ENCODE peak calls at places on chromosomes 1 and 21, in four cellular contexts. K is cardiac muscle cell, I is amygdala, F is activated gamma-delta T cell treated with Interleukin-2 at 50 U/mL for 16 hours. S is an unnamed sample.
A peak's percentile ranks its signal among the peaks of the same experiment; 100 is the strongest.

GRCh38 chr21:36079671-36080070 is 9.8 kb downstream of the CBR1 start:
- DNase-seq in I (no peak), K (no peak), F (no peak), S (no peak)

GRCh38 chr1:29672955-29673507 is 436.7 kb downstream of the PTPRU start:
- DNase-seq in F (no peak), K (no peak), I (no peak), S (no peak)

GRCh38 chr1:32405672-32406467 is 11.6 kb upstream of the BSDC1 start:
- DNase-seq in K (no peak), F (no peak), I (no peak), S (no peak)

GRCh38 chr1:204706838-204707509 is 21.4 kb upstream of the LRRN2 start:
- DNase-seq in I (no peak), F (no peak), K (no peak), S (no peak)

GRCh38 chr1:61271412-61271789 is 189.0 kb downstream of the NFIA start:
- DNase-seq in F (no peak), K (no peak), I (no peak), S (no peak)

GRCh38 chr1:165666152-165666551 is 32.2 kb downstream of the ALDH9A1 start:
- DNase-seq in K (no peak), F (no peak), I (no peak), S (no peak)

GRCh38 chr1:153534933-153535663 is 693 bp downstream of the S100A6 start:
- DNase-seq in K (no peak), I (no peak), F (peak; percentile 28), S (peak; percentile 38)

GRCh38 chr1:218711021-218711420 is 365.9 kb downstream of the TGFB2 start:
- DNase-seq in F (no peak), K (no peak), I (no peak), S (no peak)

GRCh38 chr1:60913039-60913438 is 169.3 kb upstream of the NFIA start:
- DNase-seq in I (no peak), F (no peak), K (no peak), S (no peak)

GRCh38 chr1:226405411-226405988 is 2.4 kb downstream of the PARP1 start:
- DNase-seq in K (no peak), F (peak; percentile 28), I (no peak), S (no peak)

GRCh38 chr21:42498012-42498411 is 2.0 kb upstream of the RSPH1 start:
- DNase-seq in I (no peak), F (no peak), K (no peak), S (no peak)

GRCh38 chr1:240093120-240093961 is 1.7 kb downstream of the FMN2 start:
- DNase-seq in F (no peak), K (peak; percentile 39), I (no peak), S (no peak)

GRCh38 chr1:223628233-223628632 is 37.3 kb downstream of the CAPN8 start:
- DNase-seq in K (peak; percentile 74), I (no peak), F (peak; percentile 14), S (peak; percentile 11)

GRCh38 chr1:67683736-67684525 is 1.1 kb upstream of the GADD45A start:
- DNase-seq in K (no peak), F (no peak), I (no peak), S (peak; percentile 7)

GRCh38 chr1:156756355-156756754 is 4.9 kb upstream of the HDGF start:
- DNase-seq in F (no peak), K (no peak), I (no peak), S (no peak)

GRCh38 chr1:153733970-153734369 is 6.1 kb downstream of the INTS3 start:
- DNase-seq in F (no peak), I (no peak), K (no peak), S (no peak)

GRCh38 chr1:200699871-200700270 is 30.2 kb upstream of the DDX59 start:
- DNase-seq in F (no peak), K (no peak), I (no peak), S (no peak)

GRCh38 chr1:65407875-65408274 is 12.6 kb upstream of the LEPR start:
- DNase-seq in F (no peak), K (no peak), I (no peak), S (no peak)

GRCh38 chr1:41842282-41842681 is 76.4 kb downstream of the HIVEP3 start:
- DNase-seq in I (no peak), K (no peak), F (no peak), S (no peak)

GRCh38 chr1:94531664-94532063 is 9.9 kb downstream of the F3 start:
- DNase-seq in F (no peak), K (no peak), I (no peak), S (no peak)

GRCh38 chr1:23126801-23127200 is 41.9 kb downstream of the LUZP1 start:
- DNase-seq in K (no peak), I (no peak), F (no peak), S (no peak)

GRCh38 chr1:87219626-87220025 is 109.1 kb upstream of the LMO4 start:
- DNase-seq in I (no peak), F (no peak), K (no peak), S (no peak)

GRCh38 chr1:218374972-218375371 is 29.8 kb downstream of the TGFB2 start:
- DNase-seq in I (no peak), F (no peak), K (no peak), S (no peak)

GRCh38 chr1:200306954-200307754 is 102.7 kb downstream of the ZNF281 start:
- DNase-seq in I (no peak), F (no peak), K (peak; percentile 49), S (no peak)

GRCh38 chr1:38300616-38301015 is 254.0 kb upstream of the POU3F1 start:
- DNase-seq in I (no peak), K (no peak), F (no peak), S (no peak)

GRCh38 chr1:54255026-54255425 is 55.1 kb downstream of the MRPL37 start:
- DNase-seq in K (no peak), I (no peak), F (no peak), S (no peak)

GRCh38 chr1:167126317-167126716 is 32.4 kb downstream of the STYXL2 start:
- DNase-seq in F (no peak), K (no peak), I (no peak), S (no peak)

GRCh38 chr1:61050541-61051454 is 31.6 kb upstream of the NFIA start:
- DNase-seq in K (peak; percentile 72), I (peak; percentile 45), F (no peak), S (peak; percentile 33)

GRCh38 chr1:209305221-209305954 is 278.1 kb upstream of the CAMK1G start:
- DNase-seq in F (no peak), I (no peak), K (no peak), S (no peak)

GRCh38 chr1:173818459-173818858 is 6.0 kb upstream of the DARS2 start:
- DNase-seq in I (no peak), F (no peak), K (no peak), S (no peak)